ENCODE peak calls at places on chromosomes 5 and 9, in six cellular contexts. Q is cardiac muscle cell; S is activated CD8-positive, alpha-beta memory T cell treated with anti-CD3 and anti-CD28 coated beads, Interleukin-2, amount 50 U/mL, for 48 hours; B is SHP77; M is bronchial epithelial cell; H is COLO829. O is an unnamed sample.

GRCh38 chr5:23977996-23978395 is 470.6 kb downstream of the PRDM9 start:
- DNase-seq in M (no peak), B (peak; percentile 19), H (no peak), Q (no peak), S (no peak), O (no peak)

GRCh38 chr5:173963867-173964429 is 25.0 kb upstream of the C5orf47 start:
- DNase-seq in H (no peak), Q (no peak), B (peak; percentile 41), M (peak; percentile 63), S (no peak), O (no peak)

GRCh38 chr5:181037365-181037861 is 2.7 kb upstream of the BTNL9 start:
- DNase-seq in H (no peak), S (no peak), Q (no peak), B (peak; percentile 27), M (no peak), O (no peak)

GRCh38 chr9:136013116-136013515 is 51.9 kb upstream of the UBAC1 start:
- DNase-seq in Q (no peak), H (no peak), S (no peak), M (no peak), B (no peak), O (no peak)

GRCh38 chr5:175025046-175025445 is 300.7 kb downstream of the MSX2 start:
- DNase-seq in M (no peak), H (no peak), B (no peak), S (no peak), Q (no peak), O (no peak)

GRCh38 chr9:33416996-33417395 is 14.6 kb upstream of the AQP7 start:
- DNase-seq in B (no peak), S (no peak), H (no peak), Q (no peak), M (no peak), O (no peak)

GRCh38 chr9:131657456-131657855 is 82.4 kb downstream of the RAPGEF1 start:
- DNase-seq in B (no peak), S (no peak), Q (no peak), H (no peak), M (peak; percentile 67), O (no peak)

GRCh38 chr9:90458485-90458884 is 184.1 kb downstream of the DIRAS2 start:
- DNase-seq in B (peak; percentile 73), S (no peak), Q (no peak), H (no peak), M (no peak), O (no peak)

GRCh38 chr5:6582507-6583048 is 50.3 kb downstream of the NSUN2 start:
- DNase-seq in Q (no peak), B (no peak), S (no peak), M (no peak), H (no peak), O (no peak)

O was measured in GM06990.